ENCODE peak calls at places on chromosomes 12 and 14, in four cellular contexts. K is heart right ventricle, C is upper lobe of right lung, W is neural crest cell. L is an unnamed sample.

GRCh38 chr12:121295123-121295745 is 1.3 kb downstream of the CAMKK2 start:
- DNase-seq in C (no peak), K (no peak), W (peak; percentile 5), L (no peak)

GRCh38 chr12:122979908-122980191 is 631 bp upstream of the ARL6IP4 start:
- DNase-seq in W (no peak), K (no peak), C (no peak), L (no peak)

GRCh38 chr14:39102265-39102968 is 618 bp downstream of the SEC23A start:
- DNase-seq in C (no peak), W (no peak), K (no peak), L (no peak)

GRCh38 chr12:64387201-64387816 is 3.2 kb downstream of the C12orf56 start:
- DNase-seq in K (no peak), W (no peak), C (no peak), L (no peak)

GRCh38 chr14:34365309-34365915 is 96.6 kb downstream of the SPTSSA start:
- DNase-seq in W (no peak), K (no peak), C (no peak), L (no peak)

GRCh38 chr14:99235578-99235977 is 36.4 kb downstream of the BCL11B start:
- DNase-seq in C (no peak), K (no peak), W (no peak), L (no peak)

GRCh38 chr12:101678081-101678480 is 19.4 kb upstream of the CHPT1 start:
- DNase-seq in C (no peak), W (no peak), K (no peak), L (no peak)

GRCh38 chr14:55580401-55581010 is 499 bp downstream of the KTN1 start:
- DNase-seq in C (peak; percentile 79), K (peak; percentile 61), W (peak; percentile 34), L (no peak)

GRCh38 chr14:60642270-60642789 is 6.9 kb downstream of the SIX1 start:
- DNase-seq in W (no peak), C (no peak), K (no peak), L (no peak)

GRCh38 chr14:103392106-103392505 is 6.9 kb downstream of the MARK3 start:
- DNase-seq in C (no peak), K (no peak), W (no peak), L (no peak)

GRCh38 chr12:46743471-46743870 is 82.3 kb downstream of the SLC38A4 start:
- DNase-seq in W (no peak), K (no peak), C (no peak), L (no peak)

GRCh38 chr12:16228067-16228466 is 49.4 kb downstream of the SLC15A5 start:
- DNase-seq in K (no peak), C (no peak), W (no peak), L (no peak)

GRCh38 chr14:90342327-90342726 is 10.6 kb upstream of the NRDE2 start:
- DNase-seq in K (no peak), W (no peak), C (no peak), L (no peak)

GRCh38 chr12:25769076-25769945 is 189.2 kb upstream of the RASSF8 start:
- DNase-seq in C (no peak), W (no peak), K (no peak), L (no peak)

GRCh38 chr14:78764240-78764639 is 594.1 kb downstream of the NRXN3 start:
- DNase-seq in W (no peak), C (no peak), K (no peak), L (no peak)

GRCh38 chr14:60266021-60266937 is 17.3 kb downstream of the PPM1A start:
- DNase-seq in C (no peak), W (no peak), K (no peak), L (no peak)

GRCh38 chr14:53993920-53994607 is 37.4 kb upstream of the BMP4 start:
- DNase-seq in K (no peak), W (no peak), C (no peak), L (no peak)

GRCh38 chr12:114166360-114166759 is 200.2 kb upstream of the RBM19 start:
- DNase-seq in W (peak; percentile 33), K (peak; percentile 45), C (no peak), L (no peak)

GRCh38 chr12:94571556-94571955 is 78.8 kb downstream of the TMCC3 start:
- DNase-seq in C (no peak), K (peak; percentile 54), W (no peak), L (no peak)